ENCODE peak calls at places on chromosomes 1 and 21, in six cellular contexts. W, Y, V, O, E and B are unnamed samples.

GRCh38 chr1:41508290-41508689 is 23.8 kb upstream of the EDN2 start:
- DNase-seq in W (no peak), V (no peak), Y (no peak), E (no peak), O (no peak), B (no peak)

GRCh38 chr1:11571906-11572616 is 82.2 kb downstream of the FBXO2 start:
- DNase-seq in W (no peak), E (no peak), Y (no peak), O (no peak), V (no peak), B (peak; percentile 26)

GRCh38 chr1:20540281-20540680 is 12.1 kb upstream of the FAM43B start:
- DNase-seq in Y (no peak), V (no peak), W (no peak), E (no peak), O (peak; percentile 37), B (no peak)

GRCh38 chr1:12073796-12074195 is 10.7 kb downstream of the TNFRSF8 start:
- DNase-seq in O (no peak), E (no peak), V (no peak), Y (no peak), W (no peak), B (no peak)

GRCh38 chr1:23168079-23168461 is 586 bp downstream of the LUZP1 start:
- DNase-seq in O (peak; percentile 13), V (no peak), W (peak; percentile 49), Y (peak; percentile 59), E (peak; percentile 43), B (no peak)

GRCh38 chr21:28294046-28294445 is 698.6 kb downstream of the LTN1 start:
- DNase-seq in Y (no peak), W (no peak), E (no peak), V (no peak), O (peak; percentile 86), B (no peak)

GRCh38 chr21:45436371-45437040 is 31.5 kb downstream of the COL18A1 start:
- DNase-seq in O (no peak), Y (no peak), W (no peak), V (no peak), E (no peak), B (no peak)

GRCh38 chr21:45640888-45641479 is 2.5 kb upstream of the PCBP3 start:
- DNase-seq in O (peak; percentile 79), W (peak; percentile 59), V (no peak), E (no peak), Y (peak; percentile 67), B (no peak)

GRCh38 chr1:182368903-182369302 is 22.7 kb downstream of the GLUL start:
- DNase-seq in E (no peak), O (no peak), V (no peak), W (no peak), Y (no peak), B (no peak)

GRCh38 chr1:235199441-235199840 is 38.4 kb upstream of the RBM34 start:
- DNase-seq in W (no peak), V (no peak), E (no peak), Y (no peak), O (peak; percentile 66), B (no peak)

GRCh38 chr1:117788014-117788413 is 141.4 kb downstream of the GDAP2 start:
- DNase-seq in W (no peak), O (no peak), V (no peak), E (no peak), Y (no peak), B (no peak)

GRCh38 chr1:22711071-22711470 is 432 bp downstream of the EPHB2 start:
- DNase-seq in E (no peak), Y (peak; percentile 50), V (no peak), O (no peak), W (no peak), B (no peak)

GRCh38 chr1:198823626-198824025 is 184.8 kb downstream of the PTPRC start:
- DNase-seq in Y (no peak), W (no peak), V (no peak), O (no peak), E (no peak), B (no peak)

GRCh38 chr1:32817159-32817814 is at the start of the genes S100PBP and YARS1:
- DNase-seq in W (peak; percentile 99), E (peak; percentile 100), Y (peak; percentile 100), O (peak; percentile 98), V (peak; percentile 99), B (peak; percentile 100)

GRCh38 chr1:116674761-116675160 is 7.2 kb upstream of the IGSF3 start:
- DNase-seq in W (no peak), Y (no peak), V (no peak), E (no peak), O (peak; percentile 32), B (no peak)

GRCh38 chr1:18211764-18212163 is 104.2 kb downstream of the IGSF21 start:
- DNase-seq in Y (no peak), W (no peak), E (no peak), V (no peak), O (no peak), B (no peak)

GRCh38 chr1:178628637-178629548 is 96.2 kb upstream of the RALGPS2 start:
- DNase-seq in V (no peak), Y (no peak), O (peak; percentile 57), W (no peak), E (no peak), B (no peak)

GRCh38 chr21:38996355-38996754 is 186.9 kb downstream of the PSMG1 start:
- DNase-seq in Y (no peak), O (no peak), W (no peak), E (no peak), V (no peak), B (no peak)

GRCh38 chr1:219555031-219555667 is 57.8 kb downstream of the ZC3H11B start:
- DNase-seq in O (peak; percentile 81), V (no peak), W (no peak), Y (no peak), E (no peak), B (no peak)

GRCh38 chr1:26280333-26281042 is 602 bp downstream of the SH3BGRL3 start:
- DNase-seq in Y (no peak), E (no peak), V (no peak), O (peak; percentile 37), W (peak; percentile 58), B (no peak)

GRCh38 chr1:152224093-152224492 is at the start of gene HRNR:
- DNase-seq in V (no peak), E (no peak), O (no peak), Y (no peak), W (no peak), B (no peak)

GRCh38 chr1:197486948-197487347 is 218.9 kb downstream of the CRB1 start:
- DNase-seq in E (no peak), W (no peak), Y (no peak), O (peak; percentile 25), V (no peak), B (no peak)

GRCh38 chr1:10965621-10966226 is 46.7 kb upstream of the TARDBP start:
- DNase-seq in Y (no peak), V (peak; percentile 53), E (no peak), O (peak; percentile 24), W (no peak), B (no peak)

GRCh38 chr1:62908168-62908567 is 124.2 kb downstream of the ATG4C start:
- DNase-seq in Y (no peak), O (peak; percentile 2), W (no peak), V (no peak), E (no peak), B (no peak)

GRCh38 chr21:31604591-31605190 is 54.8 kb upstream of the SOD1 start:
- DNase-seq in V (peak; percentile 42), Y (peak; percentile 70), O (peak; percentile 75), E (peak; percentile 41), W (peak; percentile 50), B (peak; percentile 81)

GRCh38 chr1:65153635-65154034 is 5.6 kb downstream of the AK4 start:
- DNase-seq in W (no peak), Y (no peak), O (no peak), V (no peak), E (no peak), B (no peak)

GRCh38 chr21:31460985-31461384 is 116.9 kb upstream of the TIAM1 start:
- DNase-seq in V (no peak), O (no peak), E (no peak), W (no peak), Y (no peak), B (no peak)

DNA sequence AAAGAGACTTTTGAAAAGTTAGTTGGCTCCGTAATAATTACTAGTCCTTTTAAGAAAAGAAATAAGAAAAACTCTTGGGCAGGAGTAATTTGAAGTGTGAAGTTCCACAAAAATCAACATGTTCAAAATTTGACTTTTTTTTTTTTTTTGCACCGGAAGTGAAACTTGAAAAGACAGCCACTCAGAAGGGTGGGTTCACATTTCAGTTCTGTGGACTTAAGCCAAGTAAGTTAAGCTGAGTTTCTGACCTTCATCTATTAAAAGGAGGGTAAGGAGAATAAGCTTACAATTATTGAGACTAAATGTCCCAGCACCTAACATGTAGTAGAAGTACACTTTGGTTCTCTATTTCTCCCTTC is 11.0 kb downstream of the RO60 start:
- DNase-seq in E (no peak), O (no peak), W (no peak), V (no peak), Y (no peak), B (no peak)
- TF ChIP-seq CTCF in E (no peak), O (no peak), W (no peak), V (no peak), Y (no peak), B (peak; percentile 2)

DNA sequence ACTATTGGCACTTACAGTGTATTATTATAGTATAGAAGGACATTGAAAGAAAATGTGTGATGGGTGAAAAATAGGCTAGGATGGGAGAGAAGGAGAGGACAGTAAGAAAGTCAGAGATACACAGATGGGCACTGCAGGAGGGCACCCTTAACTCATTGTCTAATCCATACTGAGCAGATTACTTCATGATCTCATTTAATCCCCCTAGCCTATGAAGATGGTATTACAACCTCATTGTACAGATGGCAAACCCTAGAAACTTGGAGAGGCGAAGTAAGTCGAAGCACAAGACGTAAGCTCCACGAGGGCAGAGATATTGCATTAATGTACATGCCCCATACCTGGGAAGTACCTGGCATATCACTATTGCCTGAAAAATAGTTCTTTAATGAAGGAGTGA is 346.9 kb upstream of the DAB1 start:
- DNase-seq in O (peak; percentile 9), W (no peak), E (no peak), V (no peak), Y (no peak), B (no peak)
- TF ChIP-seq CTCF in O (peak; percentile 25), W (no peak), E (peak; percentile 38), V (no peak), Y (no peak), B (peak; percentile 45)

GRCh38 chr1:203368624-203369451 is 17.9 kb upstream of the FMOD start:
- DNase-seq in Y (no peak), V (peak; percentile 89), W (peak; percentile 75), E (no peak), O (peak; percentile 84), B (no peak)
- TF ChIP-seq CTCF in Y (no peak), V (peak; percentile 60), W (peak; percentile 90), E (no peak), O (peak; percentile 43), B (no peak)

DNA sequence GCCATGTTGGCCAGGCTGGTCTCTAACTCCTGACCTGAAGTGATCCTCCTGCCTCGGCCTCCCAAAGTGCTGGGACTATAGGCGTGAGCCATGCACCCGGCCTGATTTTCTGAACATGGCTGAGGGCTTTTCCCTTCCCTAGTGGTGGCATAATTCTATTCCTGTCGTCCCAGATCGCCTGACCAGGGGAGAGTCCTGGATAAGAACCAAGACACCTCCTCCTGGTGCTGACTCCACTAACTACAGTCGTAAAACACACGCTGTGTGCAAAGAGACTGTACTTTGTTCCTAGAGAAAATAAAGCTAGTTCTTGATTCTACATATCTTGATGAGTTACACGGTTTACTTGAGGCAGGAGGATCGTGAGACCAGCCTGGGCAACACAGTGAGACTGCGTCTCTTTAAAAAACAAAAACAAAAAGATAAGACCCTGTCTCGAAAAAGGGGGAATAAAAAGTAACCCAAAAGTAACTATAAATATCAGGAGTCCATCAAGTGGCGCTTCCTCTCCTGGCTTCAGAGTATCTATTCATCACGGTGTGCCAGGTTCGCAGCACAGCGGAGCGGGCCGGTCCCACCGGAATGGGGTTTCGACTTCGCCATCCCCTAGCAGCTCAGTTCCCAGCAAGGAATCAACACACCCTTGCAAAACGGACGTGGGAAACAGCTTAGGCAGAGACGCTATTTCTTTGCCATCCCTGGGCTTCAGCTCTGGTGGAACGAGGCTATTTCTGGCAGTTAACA is 973 bp downstream of the SDF4 start:
- DNase-seq in E (no peak), Y (peak; percentile 56), V (no peak), O (peak; percentile 81), W (no peak), B (no peak)
- TF ChIP-seq CTCF in E (peak; percentile 13), Y (no peak), V (peak; percentile 9), O (peak; percentile 42), W (no peak), B (no peak)